ENCODE peak calls at places on chromosomes 13 and 19, in six cellular contexts. F is upper lobe of right lung, H is tibial artery, Z is HFFc6, Q is transverse colon, O is left lung. D is an unnamed sample.
A peak's percentile ranks its signal among the peaks of the same experiment; 100 is the strongest.

GRCh38 chr13:108003626-108004025 is 211.7 kb downstream of the LIG4 start:
- DNase-seq in Z (no peak), F (no peak), H (no peak), O (no peak), Q (no peak), D (no peak)

GRCh38 chr13:94667190-94667589 is 45.2 kb downstream of the SOX21 start:
- DNase-seq in H (no peak), Q (no peak), Z (no peak), O (no peak), F (no peak), D (no peak)

GRCh38 chr13:49587311-49587847 is 2.0 kb upstream of the RCBTB1 start:
- DNase-seq in Q (no peak), H (no peak), O (no peak), F (no peak), Z (peak; percentile 26), D (no peak)

GRCh38 chr13:26562538-26562890 is 5.0 kb downstream of the WASF3 start:
- DNase-seq in F (no peak), H (no peak), Z (peak; percentile 20), Q (no peak), O (no peak), D (no peak)

GRCh38 chr13:109986851-109987250 is 200.5 kb upstream of the IRS2 start:
- DNase-seq in Q (no peak), Z (no peak), H (no peak), F (no peak), O (no peak), D (no peak)

GRCh38 chr13:27728271-27728670 is 64.0 kb upstream of the GSX1 start:
- DNase-seq in Z (peak; percentile 13), H (no peak), Q (no peak), F (no peak), O (no peak), D (no peak)

GRCh38 chr19:18287836-18288772 is 6.7 kb upstream of the JUND start:
- DNase-seq in Q (no peak), H (no peak), Z (no peak), O (no peak), F (no peak), D (peak; percentile 84)

GRCh38 chr19:49850487-49851342 is at the start of gene PTOV1:
- DNase-seq in Q (peak; percentile 94), Z (peak; percentile 82), F (peak; percentile 95), H (peak; percentile 88), O (peak; percentile 97), D (peak; percentile 97)

GRCh38 chr19:18506101-18506534 is 15.8 kb downstream of the ELL start:
- DNase-seq in Q (no peak), F (no peak), H (no peak), Z (no peak), O (no peak), D (no peak)

GRCh38 chr13:109101550-109102144 is 472.2 kb downstream of the MYO16 start:
- DNase-seq in H (no peak), Z (no peak), F (no peak), Q (no peak), O (no peak), D (no peak)

GRCh38 chr13:91381371-91381770 is 17.1 kb upstream of the GPC5 start:
- DNase-seq in H (no peak), O (no peak), Q (no peak), Z (no peak), F (no peak), D (no peak)

GRCh38 chr19:31498781-31499180 is 149.5 kb upstream of the TSHZ3 start:
- DNase-seq in F (no peak), Z (no peak), Q (no peak), O (no peak), H (no peak), D (peak; percentile 36)

GRCh38 chr13:109389892-109390345 is 396.5 kb downstream of the IRS2 start:
- DNase-seq in Q (no peak), O (no peak), H (no peak), F (no peak), Z (peak; percentile 13), D (no peak)

GRCh38 chr13:52428295-52428694 is 22.1 kb downstream of the VPS36 start:
- DNase-seq in H (no peak), O (no peak), F (no peak), Q (no peak), Z (peak; percentile 20), D (no peak)

GRCh38 chr13:109007946-109008345 is 378.5 kb downstream of the MYO16 start:
- DNase-seq in Q (no peak), F (no peak), O (no peak), Z (no peak), H (no peak), D (no peak)

GRCh38 chr19:44356383-44357111 is at the start of gene ZNF112:
- DNase-seq in F (peak; percentile 92), O (peak; percentile 87), Q (peak; percentile 90), Z (peak; percentile 82), H (peak; percentile 86), D (peak; percentile 93)

GRCh38 chr19:45560686-45561085 is 23.9 kb downstream of the OPA3 start:
- DNase-seq in F (no peak), Z (no peak), O (peak; percentile 43), Q (no peak), H (no peak), D (no peak)

GRCh38 chr13:46983881-46984280 is 87.0 kb upstream of the HTR2A start:
- DNase-seq in H (no peak), Z (no peak), O (no peak), Q (no peak), F (no peak), D (no peak)

GRCh38 chr13:33116321-33117010 is 100.2 kb downstream of the KL start:
- DNase-seq in H (no peak), O (no peak), Q (no peak), Z (no peak), F (no peak), D (no peak)

GRCh38 chr13:59112375-59112774 is 1051.4 kb downstream of the DIAPH3 start:
- DNase-seq in F (no peak), O (no peak), H (peak; percentile 40), Z (peak; percentile 18), Q (peak; percentile 11), D (no peak)

GRCh38 chr13:85093808-85094207 is 705.4 kb downstream of the SLITRK6 start:
- DNase-seq in O (no peak), F (no peak), H (no peak), Z (peak; percentile 7), Q (no peak), D (peak; percentile 87)

GRCh38 chr19:57947088-57947418 is 453 bp downstream of the ZNF256 start:
- DNase-seq in Q (no peak), Z (no peak), H (no peak), O (no peak), F (no peak), D (no peak)

GRCh38 chr19:57949702-57950101 is 2.2 kb upstream of the ZNF256 start:
- DNase-seq in O (no peak), F (no peak), H (no peak), Z (no peak), Q (no peak), D (no peak)

GRCh38 chr19:57949296-57949695 is 1.8 kb upstream of the ZNF256 start:
- DNase-seq in H (no peak), F (no peak), Z (no peak), Q (no peak), O (no peak), D (no peak)

GRCh38 chr19:57946316-57946715 is 1.2 kb downstream of the ZNF256 start:
- DNase-seq in Z (no peak), H (no peak), Q (no peak), O (no peak), F (no peak), D (no peak)

DNA sequence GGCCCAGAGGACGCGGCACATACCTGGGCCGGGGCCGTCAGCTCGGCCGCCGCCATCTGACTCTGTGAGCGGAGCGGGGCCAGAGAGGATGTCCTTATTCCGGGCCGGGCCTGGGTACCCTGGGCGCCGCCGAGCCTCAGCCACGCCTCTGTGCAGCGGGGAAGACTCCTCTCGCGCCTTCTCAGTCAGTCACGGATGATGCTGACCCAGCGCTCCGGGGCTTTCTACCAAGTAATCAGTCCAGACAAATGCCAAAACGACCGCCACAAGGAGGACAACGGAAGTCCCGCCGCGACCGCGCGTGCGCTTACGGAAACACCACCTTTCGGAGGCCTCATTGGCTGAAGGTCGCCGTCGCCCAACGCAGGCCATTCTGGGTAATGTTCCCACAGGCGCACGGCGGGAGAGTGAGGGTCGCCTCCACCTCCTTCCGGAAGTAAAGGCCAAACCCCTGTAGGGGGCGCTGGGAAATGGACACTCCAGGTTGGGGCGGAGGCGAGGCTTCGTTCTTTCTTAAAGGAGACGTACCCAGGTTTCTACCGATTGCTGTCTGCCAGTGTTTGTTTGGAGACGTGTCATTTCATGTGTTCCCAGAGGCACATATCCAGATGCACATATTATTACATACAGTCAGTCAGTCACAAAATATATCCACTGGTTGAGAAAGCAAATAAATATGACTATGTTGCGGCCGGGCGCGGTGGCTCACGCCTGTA is at the start of gene ZNF256:
- DNase-seq in Z (peak; percentile 89), Q (peak; percentile 94), H (peak; percentile 92), O (peak; percentile 94), F (peak; percentile 95), D (peak; percentile 97)
- TF ChIP-seq CTCF in Z (peak; percentile 80), Q (peak; percentile 61), H (peak; percentile 57), O (peak; percentile 71), F (peak; percentile 65), D (peak; percentile 64)

DNA sequence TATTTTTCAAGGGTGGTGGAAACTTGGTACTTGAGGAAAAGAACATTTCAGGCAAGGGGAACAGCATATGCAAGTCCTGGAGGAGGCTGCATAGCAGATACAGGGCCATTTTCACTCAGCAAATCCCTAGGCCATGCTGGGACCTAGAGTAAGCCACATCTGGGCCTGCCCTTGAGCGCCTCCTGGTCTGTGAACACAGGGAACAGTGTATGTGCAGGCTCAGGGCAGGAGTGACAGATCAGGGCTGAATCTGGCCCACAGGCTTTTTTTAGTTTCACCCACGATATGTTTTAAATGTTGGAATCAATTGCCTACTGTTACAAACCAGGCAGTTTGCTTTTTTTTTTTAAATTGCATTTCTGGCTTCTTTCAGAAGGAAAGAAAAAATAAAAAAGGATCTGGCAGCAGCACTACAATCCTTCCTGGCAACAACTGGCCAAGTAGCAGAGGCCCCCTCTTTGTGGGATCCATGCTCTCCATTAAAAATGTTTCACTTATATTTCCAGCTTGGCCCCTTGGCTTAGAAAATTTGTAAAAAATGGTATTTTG is 1.4 kb upstream of the TMEM145 start:
- DNase-seq in F (no peak), H (no peak), Z (no peak), Q (no peak), O (no peak), D (no peak)
- TF ChIP-seq CTCF in F (no peak), H (no peak), Z (peak; percentile 40), Q (no peak), O (no peak), D (no peak)

DNA sequence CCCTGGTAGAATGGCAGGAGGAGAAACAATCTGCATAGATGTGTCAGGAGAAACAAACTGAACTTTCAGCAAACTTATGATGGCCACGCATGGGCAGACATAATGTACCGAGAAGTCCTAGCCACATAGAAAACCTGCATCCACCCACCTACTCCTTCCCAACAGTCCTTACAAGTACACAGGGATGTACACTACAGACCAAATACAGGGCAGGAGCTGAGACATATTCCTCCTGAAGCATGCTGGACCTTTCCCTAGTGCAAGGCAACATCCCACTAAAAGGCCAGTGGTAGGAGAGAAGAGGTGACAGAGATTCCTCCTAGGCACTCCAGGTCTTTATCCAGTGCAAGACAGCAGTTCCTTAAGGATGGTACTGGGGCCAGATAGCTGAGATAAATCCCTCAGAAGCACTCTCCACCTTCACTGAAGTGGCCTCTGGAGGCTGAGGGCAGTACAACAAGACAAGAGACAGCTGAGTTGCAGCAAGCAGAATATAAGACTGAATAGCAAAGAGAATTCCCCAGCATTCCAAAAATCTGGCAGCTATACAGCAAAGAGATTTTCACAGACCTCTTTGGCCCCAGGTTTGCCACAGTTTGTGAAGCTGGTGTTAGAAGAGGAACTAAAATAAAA is 18.3 kb downstream of the VWA8 start:
- DNase-seq in Q (no peak), H (no peak), O (no peak), Z (peak; percentile 62), F (no peak), D (no peak)
- TF ChIP-seq CTCF in Q (no peak), H (no peak), O (no peak), Z (peak; percentile 64), F (peak; percentile 14), D (peak; percentile 48)

GRCh38 chr13:99505814-99506269 is 4.6 kb downstream of the TM9SF2 start:
- DNase-seq in H (no peak), Q (no peak), O (no peak), F (no peak), Z (peak; percentile 53), D (no peak)
- TF ChIP-seq CTCF in H (peak; percentile 22), Q (peak; percentile 19), O (no peak), F (peak; percentile 38), Z (peak; percentile 81), D (peak; percentile 53)